ENCODE peak calls at places on chromosome 2, in six cellular contexts. One of them, this sample, is unnamed.

GRCh38 chr2:84458436-84459027 is 548 bp downstream of the SUCLG1 start:
- DNase-seq in iris pigment epithelial cell: peak
- DNase-seq in esophagus muscularis mucosa: no peak
- DNase-seq in prostate gland: peak
- DNase-seq in tibial artery: peak
- DNase-seq in HEK293T: peak
- DNase-seq in this sample: no peak

GRCh38 chr2:241616168-241617125 is 20.5 kb downstream of the THAP4 start:
- DNase-seq in HEK293T: no peak
- DNase-seq in iris pigment epithelial cell: no peak
- DNase-seq in prostate gland: no peak
- DNase-seq in esophagus muscularis mucosa: no peak
- DNase-seq in tibial artery: no peak
- DNase-seq in this sample: no peak

GRCh38 chr2:224220581-224221255 is 181.2 kb downstream of the FAM124B start:
- DNase-seq in iris pigment epithelial cell: peak
- DNase-seq in prostate gland: no peak
- DNase-seq in tibial artery: no peak
- DNase-seq in esophagus muscularis mucosa: no peak
- DNase-seq in HEK293T: no peak
- DNase-seq in this sample: no peak

GRCh38 chr2:95530734-95531133 is 46.2 kb upstream of the TRIM43B start:
- DNase-seq in prostate gland: no peak
- DNase-seq in iris pigment epithelial cell: peak
- DNase-seq in HEK293T: no peak
- DNase-seq in esophagus muscularis mucosa: no peak
- DNase-seq in tibial artery: no peak
- DNase-seq in this sample: no peak

GRCh38 chr2:218839430-218839829 is 7.8 kb upstream of the PRKAG3 start:
- DNase-seq in iris pigment epithelial cell: peak
- DNase-seq in esophagus muscularis mucosa: no peak
- DNase-seq in tibial artery: no peak
- DNase-seq in prostate gland: no peak
- DNase-seq in HEK293T: no peak
- DNase-seq in this sample: no peak

GRCh38 chr2:53740170-53740569 is 27.4 kb upstream of the CHAC2 start:
- DNase-seq in prostate gland: no peak
- DNase-seq in iris pigment epithelial cell: peak
- DNase-seq in esophagus muscularis mucosa: no peak
- DNase-seq in HEK293T: peak
- DNase-seq in tibial artery: no peak
- DNase-seq in this sample: no peak

GRCh38 chr2:108377815-108378630 is at the start of gene SULT1C4:
- DNase-seq in prostate gland: peak
- DNase-seq in tibial artery: peak
- DNase-seq in HEK293T: peak
- DNase-seq in esophagus muscularis mucosa: no peak
- DNase-seq in iris pigment epithelial cell: peak
- DNase-seq in this sample: peak

GRCh38 chr2:129812071-129812470 is 167.4 kb upstream of the RAB6C start:
- DNase-seq in prostate gland: no peak
- DNase-seq in tibial artery: peak
- DNase-seq in esophagus muscularis mucosa: no peak
- DNase-seq in iris pigment epithelial cell: no peak
- DNase-seq in HEK293T: no peak
- DNase-seq in this sample: peak

GRCh38 chr2:175251425-175252041 is 70.0 kb upstream of the ATP5MC3 start:
- DNase-seq in tibial artery: no peak
- DNase-seq in esophagus muscularis mucosa: no peak
- DNase-seq in HEK293T: peak
- DNase-seq in iris pigment epithelial cell: peak
- DNase-seq in prostate gland: no peak
- DNase-seq in this sample: no peak

GRCh38 chr2:150466770-150467640 is 20.5 kb downstream of the RND3 start:
- DNase-seq in tibial artery: no peak
- DNase-seq in esophagus muscularis mucosa: no peak
- DNase-seq in HEK293T: no peak
- DNase-seq in prostate gland: no peak
- DNase-seq in iris pigment epithelial cell: peak
- DNase-seq in this sample: no peak

GRCh38 chr2:1591978-1592907 is 152.1 kb downstream of the PXDN start:
- DNase-seq in prostate gland: peak
- DNase-seq in esophagus muscularis mucosa: no peak
- DNase-seq in tibial artery: peak
- DNase-seq in HEK293T: peak
- DNase-seq in iris pigment epithelial cell: peak
- DNase-seq in this sample: peak

GRCh38 chr2:121365061-121365460 is 80.1 kb upstream of the TFCP2L1 start:
- DNase-seq in HEK293T: no peak
- DNase-seq in tibial artery: no peak
- DNase-seq in prostate gland: no peak
- DNase-seq in iris pigment epithelial cell: no peak
- DNase-seq in esophagus muscularis mucosa: peak
- DNase-seq in this sample: no peak

This sample was measured in mucosa of gallbladder.